ENCODE peak calls at places on chromosome 22, in eight cellular contexts. One of them, this sample, is unnamed.

GRCh38 chr22:24141586-24141985 is 39.7 kb upstream of the SUSD2 start:
- DNase-seq in cardiac fibroblast: no peak
- DNase-seq in epithelial cell of proximal tubule: no peak
- DNase-seq in CD8-positive, alpha-beta T cell: no peak
- DNase-seq in ovary: no peak
- DNase-seq in fibroblast of mammary gland: peak
- DNase-seq in tibial artery: no peak
- DNase-seq in lower lobe of right lung: no peak
- DNase-seq in this sample: peak

GRCh38 chr22:25710501-25710900 is 31.5 kb upstream of the MYO18B start:
- DNase-seq in cardiac fibroblast: no peak
- DNase-seq in epithelial cell of proximal tubule: no peak
- DNase-seq in CD8-positive, alpha-beta T cell: no peak
- DNase-seq in ovary: no peak
- DNase-seq in fibroblast of mammary gland: no peak
- DNase-seq in tibial artery: no peak
- DNase-seq in lower lobe of right lung: no peak
- DNase-seq in this sample: no peak

GRCh38 chr22:29872989-29873388 is 10.0 kb upstream of the MTMR3 start:
- DNase-seq in cardiac fibroblast: no peak
- DNase-seq in epithelial cell of proximal tubule: no peak
- DNase-seq in CD8-positive, alpha-beta T cell: no peak
- DNase-seq in ovary: no peak
- DNase-seq in fibroblast of mammary gland: no peak
- DNase-seq in tibial artery: no peak
- DNase-seq in lower lobe of right lung: no peak
- DNase-seq in this sample: no peak

GRCh38 chr22:31544481-31545480 is 48.4 kb downstream of the SFI1 start:
- DNase-seq in cardiac fibroblast: no peak
- DNase-seq in epithelial cell of proximal tubule: peak
- DNase-seq in CD8-positive, alpha-beta T cell: no peak
- DNase-seq in ovary: no peak
- DNase-seq in fibroblast of mammary gland: peak
- DNase-seq in tibial artery: no peak
- DNase-seq in lower lobe of right lung: no peak
- DNase-seq in this sample: peak

GRCh38 chr22:23569716-23570115 is 10.4 kb downstream of the IGLL1 start:
- DNase-seq in cardiac fibroblast: no peak
- DNase-seq in epithelial cell of proximal tubule: no peak
- DNase-seq in CD8-positive, alpha-beta T cell: no peak
- DNase-seq in ovary: peak
- DNase-seq in fibroblast of mammary gland: no peak
- DNase-seq in tibial artery: no peak
- DNase-seq in lower lobe of right lung: no peak
- DNase-seq in this sample: no peak

GRCh38 chr22:17814084-17814483 is 39.8 kb upstream of the BID start:
- DNase-seq in cardiac fibroblast: no peak
- DNase-seq in epithelial cell of proximal tubule: no peak
- DNase-seq in CD8-positive, alpha-beta T cell: no peak
- DNase-seq in ovary: no peak
- DNase-seq in fibroblast of mammary gland: no peak
- DNase-seq in tibial artery: no peak
- DNase-seq in lower lobe of right lung: no peak
- DNase-seq in this sample: no peak

GRCh38 chr22:25627271-25627848 is 62.9 kb downstream of the GRK3 start:
- DNase-seq in cardiac fibroblast: no peak
- DNase-seq in epithelial cell of proximal tubule: no peak
- DNase-seq in CD8-positive, alpha-beta T cell: no peak
- DNase-seq in ovary: no peak
- DNase-seq in fibroblast of mammary gland: no peak
- DNase-seq in tibial artery: no peak
- DNase-seq in lower lobe of right lung: no peak
- DNase-seq in this sample: peak

GRCh38 chr22:47124451-47124881 is 362.0 kb downstream of the TBC1D22A start:
- DNase-seq in cardiac fibroblast: no peak
- DNase-seq in epithelial cell of proximal tubule: no peak
- DNase-seq in CD8-positive, alpha-beta T cell: no peak
- DNase-seq in ovary: peak
- DNase-seq in fibroblast of mammary gland: no peak
- DNase-seq in tibial artery: no peak
- DNase-seq in lower lobe of right lung: peak
- DNase-seq in this sample: no peak

GRCh38 chr22:39683639-39684038 is 113.1 kb downstream of the CACNA1I start:
- DNase-seq in cardiac fibroblast: no peak
- DNase-seq in epithelial cell of proximal tubule: no peak
- DNase-seq in CD8-positive, alpha-beta T cell: no peak
- DNase-seq in ovary: no peak
- DNase-seq in fibroblast of mammary gland: no peak
- DNase-seq in tibial artery: no peak
- DNase-seq in lower lobe of right lung: no peak
- DNase-seq in this sample: no peak

GRCh38 chr22:30882974-30883533 is 85.5 kb downstream of the MORC2 start:
- DNase-seq in cardiac fibroblast: no peak
- DNase-seq in epithelial cell of proximal tubule: no peak
- DNase-seq in CD8-positive, alpha-beta T cell: no peak
- DNase-seq in ovary: no peak
- DNase-seq in fibroblast of mammary gland: no peak
- DNase-seq in tibial artery: no peak
- DNase-seq in lower lobe of right lung: peak
- DNase-seq in this sample: no peak

GRCh38 chr22:35835998-35836691 is 118.5 kb downstream of the APOL5 start:
- DNase-seq in cardiac fibroblast: peak
- DNase-seq in epithelial cell of proximal tubule: no peak
- DNase-seq in CD8-positive, alpha-beta T cell: no peak
- DNase-seq in ovary: peak
- DNase-seq in fibroblast of mammary gland: peak
- DNase-seq in tibial artery: peak
- DNase-seq in lower lobe of right lung: no peak
- DNase-seq in this sample: peak

GRCh38 chr22:25351631-25352293 is 132.3 kb downstream of the CRYBB2 start:
- DNase-seq in cardiac fibroblast: no peak
- DNase-seq in epithelial cell of proximal tubule: no peak
- DNase-seq in CD8-positive, alpha-beta T cell: no peak
- DNase-seq in ovary: no peak
- DNase-seq in fibroblast of mammary gland: no peak
- DNase-seq in tibial artery: no peak
- DNase-seq in lower lobe of right lung: no peak
- DNase-seq in this sample: no peak

GRCh38 chr22:30351226-30351625 is 5.5 kb downstream of the SF3A1 start:
- DNase-seq in cardiac fibroblast: no peak
- DNase-seq in epithelial cell of proximal tubule: no peak
- DNase-seq in CD8-positive, alpha-beta T cell: no peak
- DNase-seq in ovary: no peak
- DNase-seq in fibroblast of mammary gland: peak
- DNase-seq in tibial artery: no peak
- DNase-seq in lower lobe of right lung: no peak
- DNase-seq in this sample: no peak

GRCh38 chr22:50250555-50251471 is at the start of gene HDAC10:
- DNase-seq in cardiac fibroblast: peak
- DNase-seq in epithelial cell of proximal tubule: no peak
- DNase-seq in CD8-positive, alpha-beta T cell: peak
- DNase-seq in ovary: peak
- DNase-seq in fibroblast of mammary gland: peak
- DNase-seq in tibial artery: peak
- DNase-seq in lower lobe of right lung: peak
- DNase-seq in this sample: peak

GRCh38 chr22:24432059-24432853 is 4.9 kb downstream of the ADORA2A start:
- DNase-seq in cardiac fibroblast: peak
- DNase-seq in epithelial cell of proximal tubule: no peak
- DNase-seq in CD8-positive, alpha-beta T cell: no peak
- DNase-seq in ovary: peak
- DNase-seq in fibroblast of mammary gland: peak
- DNase-seq in tibial artery: no peak
- DNase-seq in lower lobe of right lung: no peak
- DNase-seq in this sample: peak

GRCh38 chr22:30566125-30566524 is 8.3 kb downstream of the GAL3ST1 start:
- DNase-seq in cardiac fibroblast: no peak
- DNase-seq in epithelial cell of proximal tubule: peak
- DNase-seq in CD8-positive, alpha-beta T cell: no peak
- DNase-seq in ovary: no peak
- DNase-seq in fibroblast of mammary gland: no peak
- DNase-seq in tibial artery: no peak
- DNase-seq in lower lobe of right lung: no peak
- DNase-seq in this sample: no peak

GRCh38 chr22:35059632-35060031 is 6.3 kb upstream of the ISX start:
- DNase-seq in cardiac fibroblast: no peak
- DNase-seq in epithelial cell of proximal tubule: no peak
- DNase-seq in CD8-positive, alpha-beta T cell: no peak
- DNase-seq in ovary: no peak
- DNase-seq in fibroblast of mammary gland: no peak
- DNase-seq in tibial artery: no peak
- DNase-seq in lower lobe of right lung: no peak
- DNase-seq in this sample: no peak

GRCh38 chr22:50016988-50017700 is 4.6 kb upstream of the IL17REL start:
- DNase-seq in cardiac fibroblast: no peak
- DNase-seq in epithelial cell of proximal tubule: no peak
- DNase-seq in CD8-positive, alpha-beta T cell: no peak
- DNase-seq in ovary: no peak
- DNase-seq in fibroblast of mammary gland: no peak
- DNase-seq in tibial artery: no peak
- DNase-seq in lower lobe of right lung: peak
- DNase-seq in this sample: peak

GRCh38 chr22:38927033-38927789 is 30.2 kb upstream of the APOBEC3A start:
- DNase-seq in cardiac fibroblast: peak
- DNase-seq in epithelial cell of proximal tubule: no peak
- DNase-seq in CD8-positive, alpha-beta T cell: no peak
- DNase-seq in ovary: peak
- DNase-seq in fibroblast of mammary gland: peak
- DNase-seq in tibial artery: peak
- DNase-seq in lower lobe of right lung: peak
- DNase-seq in this sample: peak

GRCh38 chr22:42313804-42314581 is 43.5 kb upstream of the TCF20 start:
- DNase-seq in cardiac fibroblast: peak
- DNase-seq in epithelial cell of proximal tubule: peak
- DNase-seq in CD8-positive, alpha-beta T cell: no peak
- DNase-seq in ovary: peak
- DNase-seq in fibroblast of mammary gland: peak
- DNase-seq in tibial artery: no peak
- DNase-seq in lower lobe of right lung: no peak
- DNase-seq in this sample: peak
- TF ChIP-seq CTCF in cardiac fibroblast: peak
- TF ChIP-seq CTCF in epithelial cell of proximal tubule: peak
- TF ChIP-seq CTCF in CD8-positive, alpha-beta T cell: peak
- TF ChIP-seq CTCF in ovary: no peak
- TF ChIP-seq CTCF in fibroblast of mammary gland: no peak
- TF ChIP-seq CTCF in tibial artery: no peak
- TF ChIP-seq CTCF in lower lobe of right lung: peak
- TF ChIP-seq CTCF in this sample: peak

GRCh38 chr22:43956805-43957463 is 1.7 kb downstream of the SAMM50 start:
- DNase-seq in cardiac fibroblast: peak
- DNase-seq in epithelial cell of proximal tubule: no peak
- DNase-seq in CD8-positive, alpha-beta T cell: no peak
- DNase-seq in ovary: no peak
- DNase-seq in fibroblast of mammary gland: no peak
- DNase-seq in tibial artery: no peak
- DNase-seq in lower lobe of right lung: no peak
- DNase-seq in this sample: peak
- H3K4me3 ChIP-seq in cardiac fibroblast: no peak
- H3K4me3 ChIP-seq in epithelial cell of proximal tubule: peak
- H3K4me3 ChIP-seq in CD8-positive, alpha-beta T cell: no peak
- H3K4me3 ChIP-seq in ovary: no peak
- H3K4me3 ChIP-seq in fibroblast of mammary gland: no peak
- H3K4me3 ChIP-seq in tibial artery: no peak
- H3K4me3 ChIP-seq in lower lobe of right lung: no peak
- H3K4me3 ChIP-seq in this sample: peak

GRCh38 chr22:48245119-48245485 is 1482.7 kb downstream of the TBC1D22A start:
- DNase-seq in cardiac fibroblast: no peak
- DNase-seq in epithelial cell of proximal tubule: no peak
- DNase-seq in CD8-positive, alpha-beta T cell: no peak
- DNase-seq in ovary: no peak
- DNase-seq in fibroblast of mammary gland: no peak
- DNase-seq in tibial artery: no peak
- DNase-seq in lower lobe of right lung: no peak
- DNase-seq in this sample: no peak

GRCh38 chr22:48247829-48248228 is 1485.4 kb downstream of the TBC1D22A start:
- DNase-seq in cardiac fibroblast: no peak
- DNase-seq in epithelial cell of proximal tubule: no peak
- DNase-seq in CD8-positive, alpha-beta T cell: no peak
- DNase-seq in ovary: no peak
- DNase-seq in fibroblast of mammary gland: no peak
- DNase-seq in tibial artery: no peak
- DNase-seq in lower lobe of right lung: no peak
- DNase-seq in this sample: no peak

GRCh38 chr22:48241658-48242057 is 1479.2 kb downstream of the TBC1D22A start:
- DNase-seq in cardiac fibroblast: no peak
- DNase-seq in epithelial cell of proximal tubule: no peak
- DNase-seq in CD8-positive, alpha-beta T cell: no peak
- DNase-seq in ovary: no peak
- DNase-seq in fibroblast of mammary gland: no peak
- DNase-seq in tibial artery: no peak
- DNase-seq in lower lobe of right lung: no peak
- DNase-seq in this sample: no peak

GRCh38 chr22:48242461-48242864 is 1480.0 kb downstream of the TBC1D22A start:
- DNase-seq in cardiac fibroblast: no peak
- DNase-seq in epithelial cell of proximal tubule: no peak
- DNase-seq in CD8-positive, alpha-beta T cell: no peak
- DNase-seq in ovary: no peak
- DNase-seq in fibroblast of mammary gland: no peak
- DNase-seq in tibial artery: no peak
- DNase-seq in lower lobe of right lung: no peak
- DNase-seq in this sample: no peak

DNA sequence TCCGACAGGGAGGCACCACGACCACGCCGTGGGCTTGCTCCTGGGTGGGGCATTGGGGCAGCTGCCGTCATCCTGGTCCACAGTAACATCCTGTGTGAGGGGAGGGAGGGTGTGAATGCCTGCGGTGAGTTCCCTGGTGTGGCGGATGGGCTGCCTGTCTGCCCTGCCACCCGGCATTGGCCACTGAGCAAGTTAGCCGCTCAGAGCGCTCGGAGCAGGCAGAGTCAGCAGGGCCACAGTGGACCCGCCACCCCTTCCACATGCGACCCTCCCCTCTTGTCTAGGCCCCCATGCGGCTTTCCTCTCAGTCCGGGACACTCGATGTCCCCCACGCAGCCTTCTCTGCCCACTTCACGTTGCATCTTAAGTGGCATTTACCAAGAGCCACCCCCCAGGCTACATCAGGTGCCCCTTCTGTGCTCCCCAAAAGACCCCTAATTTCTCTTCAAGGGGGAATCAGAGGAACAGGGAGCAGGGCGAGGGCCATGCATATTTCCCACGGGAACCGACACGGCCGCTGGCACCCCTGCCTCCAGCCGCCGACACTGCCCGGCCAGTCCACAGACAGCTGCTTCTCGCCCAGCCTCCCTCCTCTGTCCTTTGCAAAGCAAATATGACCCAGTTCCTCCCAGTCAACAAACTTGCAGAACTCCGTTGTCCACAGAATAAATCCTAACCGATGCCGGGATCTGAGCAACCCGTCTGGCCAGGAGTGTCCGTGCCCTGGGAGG is 1482.1 kb downstream of the TBC1D22A start:
- DNase-seq in cardiac fibroblast: no peak
- DNase-seq in epithelial cell of proximal tubule: no peak
- DNase-seq in CD8-positive, alpha-beta T cell: no peak
- DNase-seq in ovary: no peak
- DNase-seq in fibroblast of mammary gland: no peak
- DNase-seq in tibial artery: no peak
- DNase-seq in lower lobe of right lung: no peak
- DNase-seq in this sample: no peak
- TF ChIP-seq CTCF in cardiac fibroblast: no peak
- TF ChIP-seq CTCF in epithelial cell of proximal tubule: no peak
- TF ChIP-seq CTCF in CD8-positive, alpha-beta T cell: no peak
- TF ChIP-seq CTCF in ovary: no peak
- TF ChIP-seq CTCF in fibroblast of mammary gland: no peak
- TF ChIP-seq CTCF in tibial artery: no peak
- TF ChIP-seq CTCF in lower lobe of right lung: no peak
- TF ChIP-seq CTCF in this sample: no peak

GRCh38 chr22:46065733-46066454 is 84.4 kb upstream of the PPARA start:
- DNase-seq in cardiac fibroblast: no peak
- DNase-seq in epithelial cell of proximal tubule: no peak
- DNase-seq in CD8-positive, alpha-beta T cell: no peak
- DNase-seq in ovary: no peak
- DNase-seq in fibroblast of mammary gland: peak
- DNase-seq in tibial artery: no peak
- DNase-seq in lower lobe of right lung: no peak
- DNase-seq in this sample: no peak
- H3K4me3 ChIP-seq in cardiac fibroblast: peak
- H3K4me3 ChIP-seq in epithelial cell of proximal tubule: no peak
- H3K4me3 ChIP-seq in CD8-positive, alpha-beta T cell: no peak
- H3K4me3 ChIP-seq in ovary: peak
- H3K4me3 ChIP-seq in fibroblast of mammary gland: peak
- H3K4me3 ChIP-seq in tibial artery: peak
- H3K4me3 ChIP-seq in lower lobe of right lung: peak
- H3K4me3 ChIP-seq in this sample: peak